ENCODE peak calls at places on chromosomes 12 and 14, in six cellular contexts. One of them, this sample, is unnamed.

GRCh38 chr12:53056901-53057300 is 7.0 kb downstream of the TNS2 start:
- DNase-seq in HTR-8/SVneo: no peak
- DNase-seq in anterior cingulate cortex: no peak
- DNase-seq in T-helper 2 cell: no peak
- DNase-seq in astrocyte of the hippocampus: no peak
- DNase-seq in Calu3: no peak
- DNase-seq in this sample: no peak

GRCh38 chr14:54314365-54315134 is 82.3 kb upstream of the CDKN3 start:
- DNase-seq in HTR-8/SVneo: no peak
- DNase-seq in anterior cingulate cortex: no peak
- DNase-seq in T-helper 2 cell: no peak
- DNase-seq in astrocyte of the hippocampus: no peak
- DNase-seq in Calu3: no peak
- DNase-seq in this sample: no peak

GRCh38 chr12:48125985-48126384 is 6.8 kb downstream of the PFKM start:
- DNase-seq in HTR-8/SVneo: no peak
- DNase-seq in anterior cingulate cortex: no peak
- DNase-seq in T-helper 2 cell: no peak
- DNase-seq in astrocyte of the hippocampus: no peak
- DNase-seq in Calu3: no peak
- DNase-seq in this sample: no peak

GRCh38 chr14:104941508-104942365 is 17.1 kb downstream of the PLD4 start:
- DNase-seq in HTR-8/SVneo: no peak
- DNase-seq in anterior cingulate cortex: no peak
- DNase-seq in T-helper 2 cell: no peak
- DNase-seq in astrocyte of the hippocampus: no peak
- DNase-seq in Calu3: no peak
- DNase-seq in this sample: no peak

GRCh38 chr12:9795945-9796344 is 31.3 kb upstream of the KLRF1 start:
- DNase-seq in HTR-8/SVneo: no peak
- DNase-seq in anterior cingulate cortex: no peak
- DNase-seq in T-helper 2 cell: no peak
- DNase-seq in astrocyte of the hippocampus: no peak
- DNase-seq in Calu3: no peak
- DNase-seq in this sample: no peak

GRCh38 chr14:65000868-65001600 is 14.3 kb downstream of the FNTB start:
- DNase-seq in HTR-8/SVneo: no peak
- DNase-seq in anterior cingulate cortex: no peak
- DNase-seq in T-helper 2 cell: no peak
- DNase-seq in astrocyte of the hippocampus: peak
- DNase-seq in Calu3: no peak
- DNase-seq in this sample: no peak

GRCh38 chr14:100083706-100084105 is 18.5 kb downstream of the EVL start:
- DNase-seq in HTR-8/SVneo: no peak
- DNase-seq in anterior cingulate cortex: no peak
- DNase-seq in T-helper 2 cell: no peak
- DNase-seq in astrocyte of the hippocampus: no peak
- DNase-seq in Calu3: no peak
- DNase-seq in this sample: no peak

GRCh38 chr12:89427508-89428156 is 75.3 kb upstream of the DUSP6 start:
- DNase-seq in HTR-8/SVneo: no peak
- DNase-seq in anterior cingulate cortex: no peak
- DNase-seq in T-helper 2 cell: peak
- DNase-seq in astrocyte of the hippocampus: no peak
- DNase-seq in Calu3: no peak
- DNase-seq in this sample: peak

GRCh38 chr14:71408362-71409035 is 501.2 kb downstream of the PCNX1 start:
- DNase-seq in HTR-8/SVneo: no peak
- DNase-seq in anterior cingulate cortex: no peak
- DNase-seq in T-helper 2 cell: no peak
- DNase-seq in astrocyte of the hippocampus: peak
- DNase-seq in Calu3: no peak
- DNase-seq in this sample: no peak

GRCh38 chr12:51819851-51820720 is 28.4 kb downstream of the FIGNL2 start:
- DNase-seq in HTR-8/SVneo: no peak
- DNase-seq in anterior cingulate cortex: no peak
- DNase-seq in T-helper 2 cell: no peak
- DNase-seq in astrocyte of the hippocampus: peak
- DNase-seq in Calu3: no peak
- DNase-seq in this sample: peak

GRCh38 chr12:29710104-29710503 is 73.6 kb downstream of the TMTC1 start:
- DNase-seq in HTR-8/SVneo: no peak
- DNase-seq in anterior cingulate cortex: peak
- DNase-seq in T-helper 2 cell: no peak
- DNase-seq in astrocyte of the hippocampus: peak
- DNase-seq in Calu3: no peak
- DNase-seq in this sample: peak

GRCh38 chr12:13175499-13175898 is 21.0 kb upstream of the EMP1 start:
- DNase-seq in HTR-8/SVneo: no peak
- DNase-seq in anterior cingulate cortex: no peak
- DNase-seq in T-helper 2 cell: no peak
- DNase-seq in astrocyte of the hippocampus: peak
- DNase-seq in Calu3: no peak
- DNase-seq in this sample: peak

GRCh38 chr12:109949089-109949488 is 47.1 kb downstream of the GIT2 start:
- DNase-seq in HTR-8/SVneo: no peak
- DNase-seq in anterior cingulate cortex: no peak
- DNase-seq in T-helper 2 cell: no peak
- DNase-seq in astrocyte of the hippocampus: peak
- DNase-seq in Calu3: no peak
- DNase-seq in this sample: peak

GRCh38 chr12:108955225-108955835 is 65.5 kb downstream of the SVOP start:
- DNase-seq in HTR-8/SVneo: peak
- DNase-seq in anterior cingulate cortex: no peak
- DNase-seq in T-helper 2 cell: no peak
- DNase-seq in astrocyte of the hippocampus: peak
- DNase-seq in Calu3: no peak
- DNase-seq in this sample: no peak

GRCh38 chr12:28051516-28052456 is 79.3 kb upstream of the PTHLH start:
- DNase-seq in HTR-8/SVneo: no peak
- DNase-seq in anterior cingulate cortex: no peak
- DNase-seq in T-helper 2 cell: no peak
- DNase-seq in astrocyte of the hippocampus: no peak
- DNase-seq in Calu3: no peak
- DNase-seq in this sample: peak

GRCh38 chr12:3544296-3544965 is 53.4 kb downstream of the PRMT8 start:
- DNase-seq in HTR-8/SVneo: no peak
- DNase-seq in anterior cingulate cortex: no peak
- DNase-seq in T-helper 2 cell: no peak
- DNase-seq in astrocyte of the hippocampus: no peak
- DNase-seq in Calu3: peak
- DNase-seq in this sample: no peak

GRCh38 chr12:94127239-94128131 is 20.9 kb upstream of the PLXNC1 start:
- DNase-seq in HTR-8/SVneo: no peak
- DNase-seq in anterior cingulate cortex: no peak
- DNase-seq in T-helper 2 cell: no peak
- DNase-seq in astrocyte of the hippocampus: no peak
- DNase-seq in Calu3: no peak
- DNase-seq in this sample: no peak

GRCh38 chr14:23366163-23366921 is 1.4 kb upstream of the EFS start:
- DNase-seq in HTR-8/SVneo: peak
- DNase-seq in anterior cingulate cortex: peak
- DNase-seq in T-helper 2 cell: no peak
- DNase-seq in astrocyte of the hippocampus: peak
- DNase-seq in Calu3: no peak
- DNase-seq in this sample: peak

GRCh38 chr12:53174881-53175491 is 5.5 kb upstream of the ZNF740 start:
- DNase-seq in HTR-8/SVneo: peak
- DNase-seq in anterior cingulate cortex: no peak
- DNase-seq in T-helper 2 cell: no peak
- DNase-seq in astrocyte of the hippocampus: no peak
- DNase-seq in Calu3: no peak
- DNase-seq in this sample: peak

GRCh38 chr14:63770187-63770807 is 42.4 kb upstream of the SGPP1 start:
- DNase-seq in HTR-8/SVneo: peak
- DNase-seq in anterior cingulate cortex: peak
- DNase-seq in T-helper 2 cell: peak
- DNase-seq in astrocyte of the hippocampus: peak
- DNase-seq in Calu3: peak
- DNase-seq in this sample: peak